ENCODE peak calls at places on chromosomes 1 and 21, in six cellular contexts. K, Y, M, G, T and E are unnamed samples.

GRCh38 chr1:207050428-207050767 is 610 bp downstream of the YOD1 start:
- DNase-seq in K (no peak), Y (peak), M (no peak), G (no peak), T (no peak), E (no peak)

GRCh38 chr1:16677552-16678423 is 11.0 kb upstream of the RNU1-3 start:
- DNase-seq in K (peak), Y (peak), M (peak), G (peak), T (peak), E (peak)

GRCh38 chr1:146032613-146033219 is 11.2 kb upstream of the HJV start:
- DNase-seq in K (peak), Y (peak), M (no peak), G (peak), T (no peak), E (peak)

GRCh38 chr1:54604051-54604450 is 19.3 kb downstream of the FAM151A start:
- DNase-seq in K (no peak), Y (no peak), M (no peak), G (no peak), T (no peak), E (no peak)

GRCh38 chr1:108595510-108595909 is 35.6 kb downstream of the EEIG2 start:
- DNase-seq in K (no peak), Y (peak), M (no peak), G (no peak), T (no peak), E (peak)

GRCh38 chr1:1591452-1591851 is 8.5 kb downstream of the FNDC10 start:
- DNase-seq in K (no peak), Y (no peak), M (no peak), G (no peak), T (no peak), E (no peak)

GRCh38 chr1:115463347-115463746 is 125.3 kb upstream of the NGF start:
- DNase-seq in K (no peak), Y (no peak), M (no peak), G (peak), T (peak), E (no peak)

GRCh38 chr1:20480261-20481157 is 5.5 kb downstream of the CAMK2N1 start:
- DNase-seq in K (no peak), Y (no peak), M (no peak), G (no peak), T (no peak), E (no peak)

GRCh38 chr1:15969321-15969880 is 6.5 kb downstream of the ZBTB17 start:
- DNase-seq in K (no peak), Y (no peak), M (no peak), G (no peak), T (no peak), E (no peak)

GRCh38 chr1:185439727-185440415 is 122.8 kb upstream of the IVNS1ABP start:
- DNase-seq in K (peak), Y (no peak), M (no peak), G (peak), T (no peak), E (peak)

GRCh38 chr1:110393691-110394564 is 3.1 kb upstream of the SLC16A4 start:
- DNase-seq in K (peak), Y (no peak), M (no peak), G (no peak), T (no peak), E (peak)

GRCh38 chr1:209238356-209238755 is 345.2 kb upstream of the CAMK1G start:
- DNase-seq in K (no peak), Y (no peak), M (no peak), G (no peak), T (no peak), E (no peak)

GRCh38 chr1:56788588-56788987 is 30.6 kb downstream of the FYB2 start:
- DNase-seq in K (peak), Y (no peak), M (no peak), G (no peak), T (no peak), E (no peak)

GRCh38 chr1:214558002-214558770 is 6.8 kb upstream of the PTPN14 start:
- DNase-seq in K (peak), Y (no peak), M (no peak), G (no peak), T (no peak), E (peak)

GRCh38 chr1:56135864-56136147 is 443.6 kb downstream of the PLPP3 start:
- DNase-seq in K (no peak), Y (no peak), M (no peak), G (no peak), T (no peak), E (no peak)

GRCh38 chr1:241600496-241600901 is 39.7 kb downstream of the CHML start:
- DNase-seq in K (peak), Y (no peak), M (no peak), G (no peak), T (no peak), E (peak)

GRCh38 chr1:78223417-78224215 is 177.8 kb downstream of the GIPC2 start:
- DNase-seq in K (peak), Y (no peak), M (no peak), G (no peak), T (no peak), E (peak)

GRCh38 chr1:3863231-3863935 is 6.1 kb downstream of the DFFB start:
- DNase-seq in K (no peak), Y (no peak), M (no peak), G (no peak), T (no peak), E (no peak)

GRCh38 chr1:29783501-29784275 is 547.4 kb downstream of the PTPRU start:
- DNase-seq in K (no peak), Y (no peak), M (no peak), G (no peak), T (no peak), E (no peak)

GRCh38 chr1:46533179-46533864 is 18.1 kb downstream of the KNCN start:
- DNase-seq in K (no peak), Y (peak), M (no peak), G (peak), T (peak), E (peak)

DNA sequence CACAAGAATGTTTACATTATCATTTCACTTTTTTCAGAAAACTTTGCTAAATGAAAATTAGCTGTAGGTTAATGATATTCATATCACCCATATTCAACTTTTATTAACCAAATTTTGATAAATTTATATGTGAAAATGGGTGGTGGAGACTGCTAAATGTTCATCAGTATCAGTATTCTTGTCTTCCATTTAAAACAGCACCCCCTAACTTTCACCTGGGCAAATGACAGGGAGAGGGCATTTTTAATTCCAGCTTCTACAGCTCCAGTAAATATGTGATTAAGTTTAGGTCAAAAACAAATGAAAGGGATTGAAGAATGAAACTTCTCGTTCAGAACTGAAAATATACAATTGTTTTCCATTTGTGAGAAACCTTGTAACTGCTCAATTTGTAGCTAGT is 722.2 kb downstream of the KCNT2 start:
- DNase-seq in K (no peak), Y (peak), M (no peak), G (no peak), T (no peak), E (no peak)
- TF ChIP-seq CTCF in K (no peak), Y (peak), M (no peak), G (no peak), T (peak), E (no peak)

GRCh38 chr21:36004441-36004840 is 55.9 kb downstream of the SETD4 start:
- DNase-seq in K (no peak), Y (no peak), M (no peak), G (no peak), T (no peak), E (peak)

GRCh38 chr21:36010801-36011200 is 49.5 kb downstream of the SETD4 start:
- DNase-seq in K (no peak), Y (no peak), M (no peak), G (no peak), T (no peak), E (no peak)

GRCh38 chr21:36008505-36008904 is 51.8 kb downstream of the SETD4 start:
- DNase-seq in K (no peak), Y (no peak), M (no peak), G (no peak), T (no peak), E (no peak)

GRCh38 chr21:36005879-36006400 is 54.4 kb downstream of the SETD4 start:
- DNase-seq in K (no peak), Y (no peak), M (no peak), G (no peak), T (no peak), E (no peak)

DNA sequence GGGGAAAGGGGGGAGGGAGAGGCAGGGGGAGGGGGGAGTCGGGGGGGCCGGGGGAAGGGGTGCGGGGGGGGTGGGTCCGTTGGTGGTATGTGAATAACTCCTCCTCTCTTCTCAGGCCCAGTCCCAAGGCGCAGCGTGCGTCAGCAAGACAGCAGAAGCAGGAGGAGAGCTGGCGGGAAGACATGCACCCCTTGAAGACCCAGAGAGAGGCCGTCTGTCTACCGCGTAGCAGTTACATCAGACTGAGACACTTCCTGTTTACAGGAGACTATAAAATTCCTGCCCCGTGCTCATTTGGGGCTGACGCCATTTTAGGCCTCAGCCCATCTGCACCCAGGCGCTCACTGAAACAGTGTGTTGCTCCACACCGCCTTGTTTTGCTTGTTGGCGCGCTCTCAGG is 55.3 kb downstream of the SETD4 start:
- DNase-seq in K (no peak), Y (peak), M (peak), G (no peak), T (no peak), E (peak)
- H3K4me3 ChIP-seq in K (no peak), Y (no peak), M (peak), G (no peak), T (no peak), E (peak)

DNA sequence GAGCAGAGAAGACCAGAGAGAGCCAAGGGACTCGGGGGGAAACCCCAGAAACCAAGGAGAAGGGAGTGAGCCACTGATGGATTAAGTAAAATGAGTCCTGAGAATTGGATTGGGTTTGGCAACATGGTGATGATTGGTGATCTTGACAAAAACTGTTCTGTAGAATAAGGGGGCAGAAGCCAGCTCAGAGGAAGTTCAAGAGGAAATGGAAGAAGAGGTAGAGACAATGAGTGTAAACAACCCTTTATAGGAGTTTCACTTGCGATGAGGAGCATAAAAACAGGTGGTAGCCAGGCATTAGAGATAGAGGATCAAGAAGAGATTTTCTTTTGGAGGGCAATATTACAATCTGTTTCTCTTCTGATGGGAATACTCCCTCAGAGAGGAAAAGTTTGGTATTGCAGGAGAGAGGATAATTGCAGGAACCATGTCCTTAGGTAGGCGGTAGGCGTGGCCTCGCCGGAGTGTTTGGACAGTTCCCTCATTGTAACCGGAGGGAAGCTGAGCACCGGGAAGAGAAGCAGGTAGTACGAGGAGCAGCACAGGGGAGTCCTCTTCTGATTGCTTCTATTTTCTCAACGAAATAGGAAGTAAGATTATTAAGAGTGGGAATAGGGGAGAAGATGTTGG is 68.4 kb upstream of the TENT5C start:
- DNase-seq in K (no peak), Y (peak), M (no peak), G (peak), T (no peak), E (no peak)
- TF ChIP-seq CTCF in K (no peak), Y (peak), M (no peak), G (no peak), T (peak), E (no peak)

GRCh38 chr1:163174524-163175437 is 27.9 kb downstream of the RGS5 start:
- DNase-seq in K (peak), Y (peak), M (peak), G (peak), T (peak), E (peak)
- H3K4me3 ChIP-seq in K (no peak), Y (no peak), M (no peak), G (no peak), T (no peak), E (peak)

GRCh38 chr1:52404116-52404974 is at the start of the genes ORC1 and PRPF38A:
- DNase-seq in K (peak), Y (peak), M (peak), G (peak), T (peak), E (peak)

GRCh38 chr1:52402860-52403240 is 1.4 kb downstream of the ORC1 start:
- DNase-seq in K (no peak), Y (no peak), M (no peak), G (no peak), T (no peak), E (no peak)

GRCh38 chr1:52400131-52400530 is 4.1 kb downstream of the ORC1 start:
- DNase-seq in K (no peak), Y (no peak), M (no peak), G (no peak), T (no peak), E (no peak)

GRCh38 chr1:52403566-52404115 is 582 bp downstream of the ORC1 start:
- DNase-seq in K (peak), Y (peak), M (no peak), G (no peak), T (no peak), E (peak)

DNA sequence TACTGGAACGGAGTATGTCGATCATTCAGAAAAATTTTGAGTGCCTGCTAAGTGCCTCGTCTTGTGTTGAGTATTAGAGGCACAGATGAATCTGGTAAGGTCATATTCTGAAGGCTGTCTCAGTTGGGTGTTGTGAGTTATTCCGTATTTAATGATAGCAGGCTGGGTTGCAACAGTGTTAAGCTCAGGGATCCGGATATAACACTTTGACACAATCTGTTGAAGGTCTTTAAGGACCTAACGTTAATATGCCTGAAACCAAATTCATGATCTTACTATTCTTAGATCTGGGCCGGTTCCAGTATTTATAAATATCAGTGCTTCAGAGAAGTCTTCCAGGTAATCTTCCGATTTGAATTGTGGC is 555 bp downstream of the PRPF38A start:
- DNase-seq in K (no peak), Y (no peak), M (no peak), G (no peak), T (no peak), E (no peak)
- TF ChIP-seq CTCF in K (no peak), Y (no peak), M (no peak), G (no peak), T (no peak), E (no peak)

GRCh38 chr1:95040032-95040525 is 32.7 kb downstream of the ALG14 start:
- DNase-seq in K (no peak), Y (no peak), M (no peak), G (no peak), T (no peak), E (no peak)

GRCh38 chr1:95039360-95040031 is 33.3 kb downstream of the ALG14 start:
- DNase-seq in K (no peak), Y (no peak), M (no peak), G (no peak), T (no peak), E (no peak)

GRCh38 chr1:95042286-95042685 is 30.5 kb downstream of the ALG14 start:
- DNase-seq in K (no peak), Y (no peak), M (peak), G (no peak), T (no peak), E (peak)

GRCh38 chr1:95043141-95043980 is 29.4 kb downstream of the ALG14 start:
- DNase-seq in K (peak), Y (peak), M (peak), G (peak), T (peak), E (peak)

GRCh38 chr1:95041491-95042165 is 31.1 kb downstream of the ALG14 start:
- DNase-seq in K (peak), Y (no peak), M (peak), G (peak), T (no peak), E (peak)
- H3K4me3 ChIP-seq in K (no peak), Y (no peak), M (no peak), G (no peak), T (no peak), E (no peak)

DNA sequence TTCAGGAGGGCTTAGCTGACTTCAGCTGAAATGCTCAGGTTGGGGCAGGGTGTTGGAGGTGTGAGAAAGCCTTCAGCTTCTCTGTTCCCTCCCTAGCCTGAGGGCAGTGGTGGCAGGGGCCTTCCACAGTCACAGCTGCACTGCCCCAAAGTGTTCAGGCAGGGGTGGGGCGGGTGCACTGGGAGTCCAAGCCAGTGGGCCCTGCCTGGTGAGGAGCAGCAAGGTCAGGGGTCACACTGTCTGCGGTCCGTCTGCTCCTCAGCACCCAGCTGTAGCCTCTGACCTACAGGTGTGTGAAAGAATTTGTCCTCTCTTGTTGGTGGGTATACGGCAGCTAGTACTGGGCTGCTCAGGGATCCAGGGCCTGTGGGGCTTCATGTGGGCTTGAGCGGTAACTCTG is 490.4 kb upstream of the NCAM2 start:
- DNase-seq in K (no peak), Y (no peak), M (no peak), G (no peak), T (no peak), E (no peak)
- TF ChIP-seq CTCF in K (no peak), Y (no peak), M (no peak), G (no peak), T (no peak), E (no peak)

GRCh38 chr1:171506525-171507304 is 21.4 kb downstream of the PRRC2C start:
- DNase-seq in K (peak), Y (peak), M (no peak), G (no peak), T (no peak), E (peak)
- H3K4me3 ChIP-seq in K (no peak), Y (no peak), M (no peak), G (no peak), T (no peak), E (no peak)

DNA sequence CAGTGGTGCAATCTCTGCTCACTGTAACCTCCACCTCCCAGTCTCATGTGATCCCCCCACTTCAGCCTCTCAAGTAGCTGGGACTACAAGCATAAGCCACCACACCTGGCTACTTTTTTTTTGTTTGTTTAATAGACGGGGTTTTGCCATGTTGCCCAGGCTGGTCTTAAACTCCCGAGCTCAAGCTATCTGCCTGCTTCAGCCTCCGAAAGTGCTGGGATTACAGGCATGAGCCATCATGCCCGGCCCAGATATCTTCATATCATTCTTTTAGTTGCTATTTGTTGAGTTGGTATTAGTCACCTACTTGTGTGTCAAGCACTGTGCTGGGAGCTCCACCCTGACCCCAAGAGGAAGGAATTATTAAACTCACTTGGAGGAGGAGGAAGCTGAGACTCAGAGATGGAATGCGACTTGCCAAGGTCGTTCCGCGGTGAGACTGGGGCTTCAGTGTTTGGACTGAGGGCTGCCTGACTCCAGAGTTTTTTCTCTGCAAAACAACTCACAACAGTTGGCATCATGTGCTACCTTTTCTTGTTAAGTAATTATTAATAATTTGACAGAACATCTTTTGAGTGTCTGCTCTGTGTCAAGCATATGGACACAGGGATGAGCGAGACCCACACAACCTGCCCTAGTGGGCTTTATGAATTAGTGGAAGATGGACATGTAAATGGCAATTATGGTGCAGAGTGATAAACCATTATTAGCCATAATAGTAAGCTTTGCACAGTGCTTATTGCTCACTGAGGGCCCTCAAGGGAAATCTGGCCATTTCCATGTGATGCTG is 132.0 kb downstream of the FOXD2 start:
- DNase-seq in K (peak), Y (peak), M (no peak), G (peak), T (no peak), E (peak)
- TF ChIP-seq CTCF in K (peak), Y (peak), M (no peak), G (peak), T (peak), E (peak)

GRCh38 chr21:44813149-44813548 is 4.7 kb downstream of the SUMO3 start:
- DNase-seq in K (no peak), Y (no peak), M (no peak), G (no peak), T (no peak), E (no peak)
- H3K4me3 ChIP-seq in K (no peak), Y (no peak), M (no peak), G (no peak), T (no peak), E (no peak)